ENCODE peak calls at places on chromosomes 1 and 21, in nine cellular contexts. H, C, M, K, D, X, U, S and Z are unnamed samples.

GRCh38 chr1:77796695-77797405 is 17.4 kb downstream of the MIGA1 start:
- DNase-seq in H (peak), C (no peak), M (no peak), K (no peak), D (no peak), X (no peak), U (no peak), S (no peak), Z (no peak)

GRCh38 chr1:108947871-108948525 is 15.3 kb downstream of the CLCC1 start:
- DNase-seq in H (no peak), C (no peak), M (no peak), K (no peak), D (no peak), X (no peak), U (no peak), S (no peak), Z (no peak)

GRCh38 chr1:40704817-40705733 is 13.6 kb downstream of the NFYC start:
- DNase-seq in H (no peak), C (no peak), M (no peak), K (no peak), D (no peak), X (no peak), U (no peak), S (no peak), Z (no peak)

GRCh38 chr21:31145271-31145801 is 107.1 kb upstream of the KRTAP19-8 start:
- DNase-seq in H (no peak), C (no peak), M (no peak), K (no peak), D (no peak), X (no peak), U (no peak), S (no peak), Z (no peak)

GRCh38 chr1:39943471-39944290 is 11.3 kb upstream of the MFSD2A start:
- DNase-seq in H (no peak), C (no peak), M (no peak), K (no peak), D (no peak), X (no peak), U (no peak), S (no peak), Z (no peak)

GRCh38 chr1:89931950-89932349 is 63.0 kb upstream of the ZNF326 start:
- DNase-seq in H (no peak), C (no peak), M (no peak), K (no peak), D (no peak), X (no peak), U (no peak), S (no peak), Z (no peak)

GRCh38 chr1:218209351-218209861 is 75.7 kb upstream of the RRP15 start:
- DNase-seq in H (no peak), C (no peak), M (no peak), K (no peak), D (peak), X (no peak), U (no peak), S (no peak), Z (no peak)

GRCh38 chr1:7470904-7471638 is 300.0 kb upstream of the VAMP3 start:
- DNase-seq in H (peak), C (peak), M (peak), K (peak), D (peak), X (no peak), U (peak), S (peak), Z (no peak)

GRCh38 chr1:206591236-206591635 is 21.0 kb downstream of the EIF2D start:
- DNase-seq in H (no peak), C (no peak), M (no peak), K (no peak), D (no peak), X (no peak), U (no peak), S (no peak), Z (no peak)

GRCh38 chr1:154716012-154716411 is 108.0 kb upstream of the ADAR start:
- DNase-seq in H (no peak), C (no peak), M (no peak), K (no peak), D (no peak), X (no peak), U (no peak), S (no peak), Z (peak)

GRCh38 chr1:99198377-99198776 is 65.9 kb upstream of the PLPPR4 start:
- DNase-seq in H (no peak), C (no peak), M (no peak), K (no peak), D (no peak), X (no peak), U (no peak), S (no peak), Z (no peak)

GRCh38 chr1:52677407-52677806 is 20.7 kb downstream of the COA7 start:
- DNase-seq in H (no peak), C (peak), M (no peak), K (peak), D (no peak), X (no peak), U (no peak), S (peak), Z (peak)

GRCh38 chr1:150563340-150564038 is 14.3 kb downstream of the ADAMTSL4 start:
- DNase-seq in H (peak), C (peak), M (peak), K (peak), D (no peak), X (no peak), U (peak), S (peak), Z (peak)

GRCh38 chr1:147287133-147287865 is 44.8 kb downstream of the CHD1L start:
- DNase-seq in H (no peak), C (no peak), M (no peak), K (no peak), D (no peak), X (no peak), U (no peak), S (no peak), Z (no peak)

GRCh38 chr1:95278173-95278988 is 44.4 kb downstream of the RWDD3 start:
- DNase-seq in H (no peak), C (no peak), M (no peak), K (no peak), D (no peak), X (no peak), U (no peak), S (no peak), Z (no peak)

GRCh38 chr1:22363403-22364325 is 88.0 kb upstream of the ZBTB40 start:
- DNase-seq in H (no peak), C (no peak), M (no peak), K (no peak), D (no peak), X (no peak), U (no peak), S (no peak), Z (no peak)

GRCh38 chr1:246583448-246584185 is 17.4 kb downstream of the CNST start:
- DNase-seq in H (no peak), C (peak), M (no peak), K (no peak), D (no peak), X (no peak), U (peak), S (peak), Z (no peak)

GRCh38 chr1:15324867-15325335 is 77.9 kb downstream of the FHAD1 start:
- DNase-seq in H (no peak), C (no peak), M (no peak), K (no peak), D (no peak), X (no peak), U (no peak), S (no peak), Z (no peak)

GRCh38 chr1:10537082-10537766 is 62.5 kb downstream of the PEX14 start:
- DNase-seq in H (no peak), C (peak), M (no peak), K (no peak), D (no peak), X (no peak), U (no peak), S (no peak), Z (no peak)

GRCh38 chr1:31562707-31563360 is 13.5 kb upstream of the TINAGL1 start:
- DNase-seq in H (no peak), C (no peak), M (no peak), K (no peak), D (no peak), X (no peak), U (no peak), S (no peak), Z (no peak)

GRCh38 chr1:54301494-54301893 is 101.5 kb downstream of the MRPL37 start:
- DNase-seq in H (no peak), C (no peak), M (no peak), K (no peak), D (no peak), X (no peak), U (no peak), S (no peak), Z (no peak)

GRCh38 chr1:15283500-15283899 is 36.5 kb downstream of the FHAD1 start:
- DNase-seq in H (no peak), C (peak), M (no peak), K (peak), D (peak), X (no peak), U (no peak), S (no peak), Z (no peak)

GRCh38 chr1:194081444-194081843 is 895.0 kb upstream of the B3GALT2 start:
- DNase-seq in H (no peak), C (no peak), M (no peak), K (no peak), D (no peak), X (no peak), U (no peak), S (no peak), Z (no peak)

GRCh38 chr1:106173101-106173500 is 883.4 kb upstream of the PRMT6 start:
- DNase-seq in H (no peak), C (no peak), M (no peak), K (no peak), D (no peak), X (no peak), U (no peak), S (no peak), Z (no peak)

GRCh38 chr1:26112407-26112775 is 767 bp downstream of the PDIK1L start:
- DNase-seq in H (no peak), C (no peak), M (no peak), K (no peak), D (no peak), X (no peak), U (no peak), S (no peak), Z (no peak)

GRCh38 chr1:116923421-116923820 is 13.7 kb downstream of the PTGFRN start:
- DNase-seq in H (no peak), C (no peak), M (no peak), K (no peak), D (no peak), X (no peak), U (no peak), S (no peak), Z (no peak)

GRCh38 chr1:18922319-18922726 is 20.0 kb upstream of the ALDH4A1 start:
- DNase-seq in H (peak), C (peak), M (peak), K (peak), D (peak), X (no peak), U (peak), S (peak), Z (no peak)

GRCh38 chr1:210695041-210695440 is 366.3 kb downstream of the HHAT start:
- DNase-seq in H (no peak), C (no peak), M (no peak), K (no peak), D (no peak), X (no peak), U (no peak), S (no peak), Z (no peak)

GRCh38 chr1:154463512-154463990 is 38.5 kb upstream of the TDRD10 start:
- DNase-seq in H (no peak), C (peak), M (no peak), K (no peak), D (no peak), X (no peak), U (peak), S (no peak), Z (peak)

GRCh38 chr1:168210312-168210711 is 15.5 kb upstream of the SFT2D2 start:
- DNase-seq in H (no peak), C (no peak), M (no peak), K (no peak), D (no peak), X (no peak), U (no peak), S (no peak), Z (no peak)

GRCh38 chr1:248823517-248824001 is 2.2 kb downstream of the SH3BP5L start:
- DNase-seq in H (no peak), C (peak), M (no peak), K (no peak), D (no peak), X (no peak), U (no peak), S (no peak), Z (no peak)

GRCh38 chr1:64484651-64485050 is 14.7 kb downstream of the CACHD1 start:
- DNase-seq in H (no peak), C (peak), M (no peak), K (no peak), D (no peak), X (no peak), U (no peak), S (no peak), Z (no peak)

GRCh38 chr1:219518168-219518905 is 94.6 kb downstream of the ZC3H11B start:
- DNase-seq in H (no peak), C (no peak), M (no peak), K (no peak), D (peak), X (no peak), U (no peak), S (no peak), Z (no peak)

GRCh38 chr1:202348509-202349262 is at the start of gene PPP1R12B:
- DNase-seq in H (peak), C (peak), M (peak), K (peak), D (peak), X (peak), U (peak), S (peak), Z (peak)
- TF ChIP-seq POLR2A in H (peak), C (no peak), M (peak), K (no peak), D (peak), X (peak), U (peak), S (no peak), Z (peak)

DNA sequence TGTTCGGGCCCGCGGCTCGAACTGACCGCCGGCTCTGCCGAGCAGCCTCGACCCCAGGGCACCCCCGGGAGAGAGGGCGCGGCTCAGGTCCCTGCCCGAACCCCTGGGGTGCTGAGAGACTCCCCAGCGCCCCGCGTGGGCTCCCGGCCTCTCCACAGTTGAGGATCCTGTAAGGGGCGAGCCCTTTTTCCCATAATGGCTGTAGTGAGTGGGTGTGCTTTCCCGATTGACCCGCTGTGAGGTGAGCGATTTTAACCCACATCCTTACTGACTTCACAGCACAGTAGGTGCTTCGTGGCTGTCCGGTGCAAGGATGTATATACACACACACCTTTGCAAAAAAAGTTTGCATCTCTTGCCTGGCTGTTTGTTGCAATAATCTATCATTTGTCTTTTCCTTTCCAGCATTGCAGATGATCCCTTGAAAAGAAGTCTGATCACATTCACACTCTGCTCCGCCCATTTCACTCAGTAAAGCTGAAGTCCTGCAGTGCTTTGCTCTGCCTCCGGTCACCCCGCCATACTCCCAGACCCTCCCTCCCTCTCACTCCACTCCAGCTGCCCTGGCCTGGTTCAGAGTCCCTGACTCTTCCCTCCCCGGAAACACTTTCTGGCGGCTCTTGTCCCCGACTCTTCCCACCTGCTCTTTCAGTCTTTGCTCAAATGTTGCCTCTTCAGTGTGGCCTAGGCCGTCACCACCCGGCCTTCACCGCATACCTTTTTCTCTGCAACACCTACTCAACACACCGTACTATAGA is 955 bp upstream of the UBE2G2 start:
- DNase-seq in H (no peak), C (no peak), M (no peak), K (no peak), D (peak), X (peak), U (no peak), S (no peak), Z (peak)
- TF ChIP-seq POLR2A in H (no peak), C (no peak), M (no peak), K (no peak), D (no peak), X (no peak), U (no peak), S (no peak), Z (no peak)

GRCh38 chr1:965526-966134 is 652 bp upstream of the PLEKHN1 start:
- DNase-seq in H (no peak), C (no peak), M (no peak), K (no peak), D (no peak), X (no peak), U (no peak), S (no peak), Z (no peak)

GRCh38 chr1:966135-966602 is at the start of gene PLEKHN1:
- DNase-seq in H (no peak), C (no peak), M (no peak), K (no peak), D (no peak), X (no peak), U (peak), S (peak), Z (no peak)

GRCh38 chr1:967466-968343 is 1.4 kb downstream of the PLEKHN1 start:
- DNase-seq in H (no peak), C (no peak), M (no peak), K (peak), D (no peak), X (no peak), U (no peak), S (no peak), Z (no peak)

GRCh38 chr1:964691-965525 is 1.4 kb upstream of the PLEKHN1 start:
- DNase-seq in H (no peak), C (no peak), M (no peak), K (no peak), D (no peak), X (no peak), U (no peak), S (no peak), Z (no peak)

DNA sequence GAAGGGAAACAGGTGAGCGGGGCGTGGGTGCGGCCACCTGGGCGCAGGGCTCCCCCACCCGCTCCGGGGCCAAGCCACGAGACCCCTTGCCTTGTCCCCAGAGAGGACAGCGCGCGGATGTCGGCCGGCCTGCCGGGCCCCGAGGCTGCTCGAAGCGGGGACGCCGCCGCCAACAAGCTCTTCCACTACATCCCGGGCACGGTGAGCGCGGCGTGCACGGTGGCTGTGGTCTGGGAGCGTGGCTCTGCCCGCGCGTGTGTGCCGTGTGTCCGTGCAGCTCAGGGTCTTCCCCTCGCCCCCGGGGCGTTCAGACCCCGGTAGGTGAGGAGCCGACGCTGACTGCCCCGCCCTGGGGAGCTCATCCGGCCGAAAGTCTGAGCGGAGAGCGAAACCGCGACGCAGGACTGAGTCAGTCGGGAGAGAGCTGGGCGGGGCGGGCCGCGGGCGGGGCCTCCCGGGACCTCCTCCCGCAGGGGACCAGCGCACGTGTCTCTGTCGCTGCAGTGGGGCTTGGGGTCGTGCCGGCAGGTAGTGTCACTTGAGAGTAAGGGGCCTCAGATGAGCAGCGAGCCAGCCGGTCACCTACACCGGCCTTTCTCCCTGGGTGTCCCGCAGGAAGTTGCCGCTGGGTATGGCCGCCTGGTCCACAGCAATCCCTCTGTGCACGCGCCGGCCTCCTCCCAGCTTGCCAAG is 467 bp downstream of the PLEKHN1 start:
- DNase-seq in H (no peak), C (peak), M (peak), K (peak), D (peak), X (peak), U (peak), S (peak), Z (peak)
- TF ChIP-seq POLR2A in H (no peak), C (no peak), M (no peak), K (no peak), D (peak), X (no peak), U (no peak), S (no peak), Z (no peak)

GRCh38 chr1:226546926-226547325 is 1.6 kb upstream of the STUM start:
- DNase-seq in H (no peak), C (no peak), M (no peak), K (no peak), D (no peak), X (no peak), U (no peak), S (no peak), Z (no peak)
- TF ChIP-seq POLR2A in H (no peak), C (no peak), M (no peak), K (no peak), D (no peak), X (no peak), U (no peak), S (no peak), Z (no peak)

GRCh38 chr1:227947678-227948492 is at the start of gene WNT9A:
- DNase-seq in H (no peak), C (peak), M (peak), K (peak), D (peak), X (peak), U (peak), S (peak), Z (peak)
- TF ChIP-seq POLR2A in H (peak), C (no peak), M (peak), K (no peak), D (peak), X (no peak), U (no peak), S (no peak), Z (no peak)

GRCh38 chr1:37635309-37635902 is 714 bp upstream of the RSPO1 start:
- DNase-seq in H (no peak), C (no peak), M (no peak), K (no peak), D (no peak), X (no peak), U (no peak), S (no peak), Z (no peak)
- TF ChIP-seq POLR2A in H (no peak), C (no peak), M (no peak), K (no peak), D (no peak), X (no peak), U (no peak), S (no peak), Z (no peak)

DNA sequence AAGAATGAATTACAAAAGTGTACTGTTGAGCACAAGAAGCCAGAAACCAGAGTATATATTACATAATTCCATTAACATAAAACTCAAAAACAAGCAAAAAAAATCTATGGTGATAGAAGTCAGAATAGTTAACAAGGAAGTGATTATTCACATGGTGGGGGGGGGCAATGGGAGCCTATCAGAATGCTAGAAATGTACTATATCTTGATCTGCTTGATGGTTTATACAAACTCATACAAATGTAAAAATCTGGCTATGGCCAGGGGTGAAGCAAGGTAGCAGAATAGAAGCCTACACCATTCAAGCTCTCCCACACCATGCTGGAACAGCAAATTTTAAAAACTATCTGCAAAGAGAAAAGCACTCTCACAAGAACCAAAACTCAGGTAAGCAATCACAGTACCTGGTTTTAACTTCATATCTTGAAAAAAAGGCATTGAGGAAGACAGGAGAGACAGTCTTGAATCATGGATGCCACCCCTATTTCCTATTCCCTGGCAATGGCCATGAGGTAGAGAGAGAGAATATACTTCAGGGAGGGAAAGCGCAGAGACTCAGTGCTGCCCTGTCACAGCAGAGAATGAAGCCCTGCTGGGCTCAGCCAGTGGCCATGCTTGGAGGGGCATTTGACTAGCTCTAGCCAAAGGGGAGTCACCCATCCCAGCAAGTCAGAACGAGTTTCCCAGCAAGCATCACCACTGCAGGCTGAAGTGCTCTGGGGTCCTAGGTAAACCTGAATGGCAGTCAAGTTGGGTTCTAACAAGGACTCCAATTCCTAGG is 73.8 kb downstream of the CDC42BPA start:
- DNase-seq in H (no peak), C (no peak), M (no peak), K (no peak), D (no peak), X (no peak), U (no peak), S (no peak), Z (no peak)
- TF ChIP-seq POLR2A in H (no peak), C (no peak), M (no peak), K (no peak), D (no peak), X (no peak), U (no peak), S (no peak), Z (no peak)